ENCODE peak calls at places on chromosomes 1 and 21, in ten cellular contexts. One of them, this sample, is unnamed.

GRCh38 chr21:44383216-44383615 is 29.8 kb downstream of the TRPM2 start:
- DNase-seq in foreskin fibroblast: no peak
- DNase-seq in cardiac muscle cell: no peak
- DNase-seq in mammary epithelial cell: no peak
- DNase-seq in IMR-90: no peak
- DNase-seq in A549: no peak
- DNase-seq in uterus: no peak
- DNase-seq in dorsolateral prefrontal cortex: no peak
- DNase-seq in HCT116: no peak
- DNase-seq in lower lobe of right lung: no peak
- DNase-seq in this sample: no peak

GRCh38 chr1:15186846-15187151 is 33.3 kb downstream of the TMEM51 start:
- DNase-seq in foreskin fibroblast: no peak
- DNase-seq in cardiac muscle cell: no peak
- DNase-seq in mammary epithelial cell: no peak
- DNase-seq in IMR-90: no peak
- DNase-seq in A549: no peak
- DNase-seq in uterus: no peak
- DNase-seq in dorsolateral prefrontal cortex: no peak
- DNase-seq in HCT116: no peak
- DNase-seq in lower lobe of right lung: no peak
- DNase-seq in this sample: no peak

GRCh38 chr1:119861547-119861946 is 34.8 kb downstream of the ADAM30 start:
- DNase-seq in foreskin fibroblast: no peak
- DNase-seq in cardiac muscle cell: no peak
- DNase-seq in mammary epithelial cell: no peak
- DNase-seq in IMR-90: no peak
- DNase-seq in A549: no peak
- DNase-seq in uterus: no peak
- DNase-seq in dorsolateral prefrontal cortex: no peak
- DNase-seq in HCT116: no peak
- DNase-seq in lower lobe of right lung: no peak
- DNase-seq in this sample: no peak

GRCh38 chr21:44946254-44947041 is 6.6 kb downstream of the SLX9 start:
- DNase-seq in foreskin fibroblast: no peak
- DNase-seq in cardiac muscle cell: no peak
- DNase-seq in mammary epithelial cell: no peak
- DNase-seq in IMR-90: no peak
- DNase-seq in A549: no peak
- DNase-seq in uterus: no peak
- DNase-seq in dorsolateral prefrontal cortex: peak; percentile 35
- DNase-seq in HCT116: no peak
- DNase-seq in lower lobe of right lung: peak; percentile 42
- DNase-seq in this sample: no peak

GRCh38 chr1:179038528-179039281 is 13.0 kb downstream of the FAM20B start:
- DNase-seq in foreskin fibroblast: no peak
- DNase-seq in cardiac muscle cell: no peak
- DNase-seq in mammary epithelial cell: peak; percentile 83
- DNase-seq in IMR-90: no peak
- DNase-seq in A549: no peak
- DNase-seq in uterus: no peak
- DNase-seq in dorsolateral prefrontal cortex: no peak
- DNase-seq in HCT116: no peak
- DNase-seq in lower lobe of right lung: no peak
- DNase-seq in this sample: peak; percentile 50

GRCh38 chr1:41742219-41742618 is 176.5 kb downstream of the HIVEP3 start:
- DNase-seq in foreskin fibroblast: peak; percentile 87
- DNase-seq in cardiac muscle cell: no peak
- DNase-seq in mammary epithelial cell: no peak
- DNase-seq in IMR-90: peak; percentile 93
- DNase-seq in A549: no peak
- DNase-seq in uterus: no peak
- DNase-seq in dorsolateral prefrontal cortex: no peak
- DNase-seq in HCT116: no peak
- DNase-seq in lower lobe of right lung: no peak
- DNase-seq in this sample: peak; percentile 87

GRCh38 chr1:10540277-10541005 is 65.7 kb downstream of the PEX14 start:
- DNase-seq in foreskin fibroblast: no peak
- DNase-seq in cardiac muscle cell: no peak
- DNase-seq in mammary epithelial cell: no peak
- DNase-seq in IMR-90: peak; percentile 54
- DNase-seq in A549: no peak
- DNase-seq in uterus: peak; percentile 65
- DNase-seq in dorsolateral prefrontal cortex: no peak
- DNase-seq in HCT116: no peak
- DNase-seq in lower lobe of right lung: no peak
- DNase-seq in this sample: no peak

GRCh38 chr1:107782192-107782845 is 182.7 kb downstream of the VAV3 start:
- DNase-seq in foreskin fibroblast: peak; percentile 25
- DNase-seq in cardiac muscle cell: peak; percentile 61
- DNase-seq in mammary epithelial cell: peak; percentile 26
- DNase-seq in IMR-90: peak; percentile 53
- DNase-seq in A549: peak; percentile 2
- DNase-seq in uterus: no peak
- DNase-seq in dorsolateral prefrontal cortex: no peak
- DNase-seq in HCT116: peak; percentile 34
- DNase-seq in lower lobe of right lung: no peak
- DNase-seq in this sample: peak; percentile 65

GRCh38 chr1:59671953-59672305 is 142.8 kb upstream of the HOOK1 start:
- DNase-seq in foreskin fibroblast: no peak
- DNase-seq in cardiac muscle cell: no peak
- DNase-seq in mammary epithelial cell: no peak
- DNase-seq in IMR-90: no peak
- DNase-seq in A549: no peak
- DNase-seq in uterus: no peak
- DNase-seq in dorsolateral prefrontal cortex: no peak
- DNase-seq in HCT116: no peak
- DNase-seq in lower lobe of right lung: no peak
- DNase-seq in this sample: no peak

GRCh38 chr1:151286619-151287340 is 4.7 kb downstream of the ZNF687 start:
- DNase-seq in foreskin fibroblast: no peak
- DNase-seq in cardiac muscle cell: no peak
- DNase-seq in mammary epithelial cell: no peak
- DNase-seq in IMR-90: no peak
- DNase-seq in A549: no peak
- DNase-seq in uterus: no peak
- DNase-seq in dorsolateral prefrontal cortex: no peak
- DNase-seq in HCT116: no peak
- DNase-seq in lower lobe of right lung: no peak
- DNase-seq in this sample: no peak

GRCh38 chr1:51946300-51946699 is 44.2 kb downstream of the RAB3B start:
- DNase-seq in foreskin fibroblast: peak; percentile 47
- DNase-seq in cardiac muscle cell: no peak
- DNase-seq in mammary epithelial cell: no peak
- DNase-seq in IMR-90: peak; percentile 78
- DNase-seq in A549: no peak
- DNase-seq in uterus: no peak
- DNase-seq in dorsolateral prefrontal cortex: no peak
- DNase-seq in HCT116: no peak
- DNase-seq in lower lobe of right lung: no peak
- DNase-seq in this sample: peak; percentile 54

GRCh38 chr1:2322065-2322571 is 69.2 kb downstream of the MORN1 start:
- DNase-seq in foreskin fibroblast: peak; percentile 69
- DNase-seq in cardiac muscle cell: peak; percentile 71
- DNase-seq in mammary epithelial cell: no peak
- DNase-seq in IMR-90: peak; percentile 80
- DNase-seq in A549: no peak
- DNase-seq in uterus: peak; percentile 82
- DNase-seq in dorsolateral prefrontal cortex: no peak
- DNase-seq in HCT116: no peak
- DNase-seq in lower lobe of right lung: peak; percentile 78
- DNase-seq in this sample: peak; percentile 65

GRCh38 chr1:1873186-1873585 is 17.7 kb downstream of the GNB1 start:
- DNase-seq in foreskin fibroblast: no peak
- DNase-seq in cardiac muscle cell: peak; percentile 39
- DNase-seq in mammary epithelial cell: no peak
- DNase-seq in IMR-90: no peak
- DNase-seq in A549: no peak
- DNase-seq in uterus: no peak
- DNase-seq in dorsolateral prefrontal cortex: no peak
- DNase-seq in HCT116: no peak
- DNase-seq in lower lobe of right lung: no peak
- DNase-seq in this sample: no peak

GRCh38 chr1:158283965-158284364 is 5.8 kb upstream of the CD1C start:
- DNase-seq in foreskin fibroblast: no peak
- DNase-seq in cardiac muscle cell: no peak
- DNase-seq in mammary epithelial cell: no peak
- DNase-seq in IMR-90: no peak
- DNase-seq in A549: no peak
- DNase-seq in uterus: no peak
- DNase-seq in dorsolateral prefrontal cortex: no peak
- DNase-seq in HCT116: no peak
- DNase-seq in lower lobe of right lung: no peak
- DNase-seq in this sample: no peak

GRCh38 chr1:168636200-168636599 is 59.8 kb downstream of the XCL1 start:
- DNase-seq in foreskin fibroblast: no peak
- DNase-seq in cardiac muscle cell: no peak
- DNase-seq in mammary epithelial cell: peak; percentile 72
- DNase-seq in IMR-90: no peak
- DNase-seq in A549: no peak
- DNase-seq in uterus: no peak
- DNase-seq in dorsolateral prefrontal cortex: no peak
- DNase-seq in HCT116: no peak
- DNase-seq in lower lobe of right lung: no peak
- DNase-seq in this sample: peak; percentile 40

DNA sequence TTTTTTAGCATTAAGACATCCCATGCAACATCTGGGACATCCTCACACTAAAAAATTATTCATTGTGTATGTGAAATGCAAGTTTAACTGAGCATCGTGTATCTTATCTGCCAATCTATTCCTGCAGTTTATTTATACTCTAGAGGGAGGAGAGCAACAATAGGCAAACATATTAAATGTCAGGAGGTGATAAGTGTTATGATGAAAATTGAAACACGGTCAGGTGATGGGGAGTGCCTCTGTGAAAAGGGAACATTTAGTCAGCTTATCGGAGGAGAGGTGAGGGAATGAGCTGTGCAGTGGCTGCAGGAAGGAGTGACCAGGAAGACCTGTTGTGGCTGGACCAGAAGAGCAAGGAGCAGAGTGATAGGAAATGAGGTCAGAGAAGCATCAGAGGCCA is 775 bp upstream of the EFCAB14 start:
- DNase-seq in foreskin fibroblast: no peak
- DNase-seq in cardiac muscle cell: no peak
- DNase-seq in mammary epithelial cell: peak; percentile 20
- DNase-seq in IMR-90: no peak
- DNase-seq in A549: no peak
- DNase-seq in uterus: no peak
- DNase-seq in dorsolateral prefrontal cortex: no peak
- DNase-seq in HCT116: no peak
- DNase-seq in lower lobe of right lung: peak; percentile 48
- DNase-seq in this sample: no peak
- H3K4me3 ChIP-seq in foreskin fibroblast: peak overlapping the region; percentile 96
- H3K4me3 ChIP-seq in cardiac muscle cell: peak overlapping the region; percentile 65
- H3K4me3 ChIP-seq in mammary epithelial cell: peak overlapping the region; percentile 93
- H3K4me3 ChIP-seq in IMR-90: no peak overlapping the region
- H3K4me3 ChIP-seq in A549: peak overlapping the region; percentile 97
- H3K4me3 ChIP-seq in uterus: peak overlapping the region; percentile 68
- H3K4me3 ChIP-seq in dorsolateral prefrontal cortex: peak overlapping the region; percentile 99
- H3K4me3 ChIP-seq in HCT116: peak overlapping the region; percentile 36
- H3K4me3 ChIP-seq in lower lobe of right lung: peak overlapping the region; percentile 90
- H3K4me3 ChIP-seq in this sample: peak overlapping the region; percentile 71

GRCh38 chr1:206908038-206908437 is 10.8 kb downstream of the IL24 start:
- DNase-seq in foreskin fibroblast: no peak
- DNase-seq in cardiac muscle cell: no peak
- DNase-seq in mammary epithelial cell: no peak
- DNase-seq in IMR-90: no peak
- DNase-seq in A549: no peak
- DNase-seq in uterus: no peak
- DNase-seq in dorsolateral prefrontal cortex: no peak
- DNase-seq in HCT116: no peak
- DNase-seq in lower lobe of right lung: no peak
- DNase-seq in this sample: no peak
- TF ChIP-seq CTCF in foreskin fibroblast: no peak
- TF ChIP-seq CTCF in cardiac muscle cell: no peak
- TF ChIP-seq CTCF in mammary epithelial cell: no peak
- TF ChIP-seq CTCF in IMR-90: no peak
- TF ChIP-seq CTCF in A549: no peak
- TF ChIP-seq CTCF in uterus: no peak
- TF ChIP-seq CTCF in dorsolateral prefrontal cortex: no peak
- TF ChIP-seq CTCF in HCT116: no peak
- TF ChIP-seq CTCF in lower lobe of right lung: no peak
- TF ChIP-seq CTCF in this sample: no peak

GRCh38 chr1:53777272-53777671 is 38.3 kb upstream of the GLIS1 start:
- DNase-seq in foreskin fibroblast: no peak
- DNase-seq in cardiac muscle cell: no peak
- DNase-seq in mammary epithelial cell: no peak
- DNase-seq in IMR-90: no peak
- DNase-seq in A549: no peak
- DNase-seq in uterus: no peak
- DNase-seq in dorsolateral prefrontal cortex: no peak
- DNase-seq in HCT116: no peak
- DNase-seq in lower lobe of right lung: no peak
- DNase-seq in this sample: no peak
- H3K4me3 ChIP-seq in foreskin fibroblast: no peak overlapping the region
- H3K4me3 ChIP-seq in cardiac muscle cell: no peak overlapping the region
- H3K4me3 ChIP-seq in mammary epithelial cell: no peak overlapping the region
- H3K4me3 ChIP-seq in IMR-90: no peak overlapping the region
- H3K4me3 ChIP-seq in A549: no peak overlapping the region
- H3K4me3 ChIP-seq in uterus: no peak overlapping the region
- H3K4me3 ChIP-seq in dorsolateral prefrontal cortex: no peak overlapping the region
- H3K4me3 ChIP-seq in HCT116: no peak overlapping the region
- H3K4me3 ChIP-seq in lower lobe of right lung: no peak overlapping the region
- H3K4me3 ChIP-seq in this sample: no peak overlapping the region

DNA sequence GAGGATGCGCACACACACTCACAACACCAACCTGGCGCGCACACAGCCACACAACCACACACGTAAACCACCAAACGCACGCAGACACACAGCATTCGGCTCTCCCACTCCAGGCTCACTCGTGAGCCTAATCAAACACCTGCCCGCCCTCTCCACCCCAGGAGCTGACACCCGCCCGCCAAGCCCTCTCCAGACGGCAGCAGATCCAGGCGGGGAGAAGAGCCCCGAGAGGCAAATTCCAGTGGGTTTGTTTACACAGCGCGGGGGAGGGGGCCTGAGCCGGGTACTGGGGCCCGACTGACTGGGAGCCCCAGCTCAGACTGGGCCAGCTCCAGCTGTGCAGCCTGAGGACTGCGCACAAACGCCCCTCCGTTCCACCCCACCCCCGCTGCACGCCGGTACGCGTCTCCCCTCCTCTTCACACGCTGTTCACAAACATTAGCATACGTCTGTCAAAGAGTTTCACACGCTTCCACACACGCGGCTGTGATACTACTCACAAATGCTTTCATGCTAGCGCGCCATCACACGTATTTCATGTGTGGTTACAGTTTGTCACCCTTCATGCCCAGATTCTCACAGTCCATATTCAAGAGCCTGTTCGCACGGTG is 1.1 kb upstream of the EFNA1 start:
- DNase-seq in foreskin fibroblast: no peak
- DNase-seq in cardiac muscle cell: peak; percentile 35
- DNase-seq in mammary epithelial cell: no peak
- DNase-seq in IMR-90: peak; percentile 27
- DNase-seq in A549: no peak
- DNase-seq in uterus: no peak
- DNase-seq in dorsolateral prefrontal cortex: peak; percentile 77
- DNase-seq in HCT116: no peak
- DNase-seq in lower lobe of right lung: peak; percentile 92
- DNase-seq in this sample: no peak
- TF ChIP-seq CTCF in foreskin fibroblast: no peak
- TF ChIP-seq CTCF in cardiac muscle cell: no peak
- TF ChIP-seq CTCF in mammary epithelial cell: no peak
- TF ChIP-seq CTCF in IMR-90: no peak
- TF ChIP-seq CTCF in A549: no peak
- TF ChIP-seq CTCF in uterus: no peak
- TF ChIP-seq CTCF in dorsolateral prefrontal cortex: no peak
- TF ChIP-seq CTCF in HCT116: no peak
- TF ChIP-seq CTCF in lower lobe of right lung: no peak
- TF ChIP-seq CTCF in this sample: no peak

GRCh38 chr21:26405735-26406361 is 167.2 kb downstream of the CYYR1 start:
- DNase-seq in foreskin fibroblast: peak; percentile 69
- DNase-seq in cardiac muscle cell: peak; percentile 35
- DNase-seq in mammary epithelial cell: peak; percentile 91
- DNase-seq in IMR-90: peak; percentile 72
- DNase-seq in A549: peak; percentile 4
- DNase-seq in uterus: no peak
- DNase-seq in dorsolateral prefrontal cortex: no peak
- DNase-seq in HCT116: no peak
- DNase-seq in lower lobe of right lung: no peak
- DNase-seq in this sample: peak; percentile 85
- H3K4me3 ChIP-seq in foreskin fibroblast: peak overlapping the region; percentile 31
- H3K4me3 ChIP-seq in cardiac muscle cell: no peak overlapping the region
- H3K4me3 ChIP-seq in mammary epithelial cell: peak overlapping the region; percentile 53
- H3K4me3 ChIP-seq in IMR-90: no peak overlapping the region
- H3K4me3 ChIP-seq in A549: no peak overlapping the region
- H3K4me3 ChIP-seq in uterus: no peak overlapping the region
- H3K4me3 ChIP-seq in dorsolateral prefrontal cortex: no peak overlapping the region
- H3K4me3 ChIP-seq in HCT116: no peak overlapping the region
- H3K4me3 ChIP-seq in lower lobe of right lung: no peak overlapping the region
- H3K4me3 ChIP-seq in this sample: no peak overlapping the region